ENCODE peak calls at places on chromosomes 11 and 22, in four cellular contexts. K is K562, Y is HepG2, S is GM12878. D is an unnamed sample.

GRCh38 chr11:120147094-120147949 is 9.4 kb upstream of the TRIM29 start:
- DNase-seq in K (no peak), Y (no peak), S (no peak), D (no peak)

GRCh38 chr11:131295986-131296385 is 74.4 kb upstream of the NTM start:
- DNase-seq in K (no peak), Y (no peak), S (no peak), D (no peak)

GRCh38 chr22:28009272-28009827 is 90.3 kb upstream of the PITPNB start:
- DNase-seq in Y (peak), S (peak), K (peak), D (peak)

GRCh38 chr22:42697542-42698013 is 23.1 kb downstream of the A4GALT start:
- DNase-seq in S (no peak), K (no peak), Y (peak), D (no peak)

GRCh38 chr22:25377699-25378098 is 158.3 kb downstream of the CRYBB2 start:
- DNase-seq in S (no peak), Y (no peak), K (no peak), D (no peak)

GRCh38 chr22:24095816-24096215 is 84.7 kb downstream of the CABIN1 start:
- DNase-seq in S (no peak), Y (no peak), K (no peak), D (no peak)

GRCh38 chr11:58923300-58923788 is 15.9 kb upstream of the GLYATL1 start:
- DNase-seq in S (no peak), Y (peak), K (peak), D (peak)

GRCh38 chr11:32414925-32415324 is 20.4 kb downstream of the WT1 start:
- DNase-seq in Y (no peak), K (no peak), S (no peak), D (no peak)

GRCh38 chr11:61342207-61342803 is 9.3 kb downstream of the TKFC start:
- DNase-seq in S (no peak), Y (no peak), K (peak), D (no peak)

GRCh38 chr11:116852261-116853125 is 15.1 kb upstream of the APOA1 start:
- DNase-seq in K (no peak), S (no peak), Y (no peak), D (no peak)

GRCh38 chr11:61972796-61973602 is 5.6 kb upstream of the FTH1 start:
- DNase-seq in S (no peak), K (no peak), Y (peak), D (no peak)

GRCh38 chr11:60946601-60947265 is 5.2 kb downstream of the SLC15A3 start:
- DNase-seq in S (no peak), K (no peak), Y (no peak), D (no peak)

GRCh38 chr11:12756101-12756500 is 81.9 kb downstream of the TEAD1 start:
- DNase-seq in Y (no peak), S (no peak), K (no peak), D (no peak)

GRCh38 chr11:41113160-41113559 is 346.3 kb downstream of the LRRC4C start:
- DNase-seq in Y (no peak), S (no peak), K (no peak), D (no peak)

GRCh38 chr22:31400023-31400397 is 606 bp downstream of the DRG1 start:
- DNase-seq in S (no peak), Y (no peak), K (no peak), D (no peak)

GRCh38 chr11:128453444-128454336 is 133.7 kb downstream of the ETS1 start:
- DNase-seq in Y (no peak), S (no peak), K (no peak), D (no peak)

GRCh38 chr11:24239016-24239720 is 257.7 kb upstream of the LUZP2 start:
- DNase-seq in K (no peak), S (no peak), Y (no peak), D (no peak)

GRCh38 chr11:9982796-9983579 is 311.0 kb downstream of the SBF2 start:
- DNase-seq in Y (peak), S (no peak), K (peak), D (peak)
- TF ChIP-seq CTCF in Y (peak), S (no peak), K (no peak), D (no peak)

GRCh38 chr22:20079745-20080444 is at the start of gene DGCR8:
- DNase-seq in S (peak), K (peak), Y (peak), D (peak)

GRCh38 chr22:20083157-20083890 is 3.3 kb downstream of the DGCR8 start:
- DNase-seq in Y (no peak), S (no peak), K (no peak), D (no peak)

GRCh38 chr22:20080445-20080775 is 369 bp downstream of the DGCR8 start:
- DNase-seq in K (peak), S (no peak), Y (peak), D (peak)

GRCh38 chr22:20083891-20084546 is 4.0 kb downstream of the DGCR8 start:
- DNase-seq in K (no peak), Y (no peak), S (no peak), D (no peak)

DNA sequence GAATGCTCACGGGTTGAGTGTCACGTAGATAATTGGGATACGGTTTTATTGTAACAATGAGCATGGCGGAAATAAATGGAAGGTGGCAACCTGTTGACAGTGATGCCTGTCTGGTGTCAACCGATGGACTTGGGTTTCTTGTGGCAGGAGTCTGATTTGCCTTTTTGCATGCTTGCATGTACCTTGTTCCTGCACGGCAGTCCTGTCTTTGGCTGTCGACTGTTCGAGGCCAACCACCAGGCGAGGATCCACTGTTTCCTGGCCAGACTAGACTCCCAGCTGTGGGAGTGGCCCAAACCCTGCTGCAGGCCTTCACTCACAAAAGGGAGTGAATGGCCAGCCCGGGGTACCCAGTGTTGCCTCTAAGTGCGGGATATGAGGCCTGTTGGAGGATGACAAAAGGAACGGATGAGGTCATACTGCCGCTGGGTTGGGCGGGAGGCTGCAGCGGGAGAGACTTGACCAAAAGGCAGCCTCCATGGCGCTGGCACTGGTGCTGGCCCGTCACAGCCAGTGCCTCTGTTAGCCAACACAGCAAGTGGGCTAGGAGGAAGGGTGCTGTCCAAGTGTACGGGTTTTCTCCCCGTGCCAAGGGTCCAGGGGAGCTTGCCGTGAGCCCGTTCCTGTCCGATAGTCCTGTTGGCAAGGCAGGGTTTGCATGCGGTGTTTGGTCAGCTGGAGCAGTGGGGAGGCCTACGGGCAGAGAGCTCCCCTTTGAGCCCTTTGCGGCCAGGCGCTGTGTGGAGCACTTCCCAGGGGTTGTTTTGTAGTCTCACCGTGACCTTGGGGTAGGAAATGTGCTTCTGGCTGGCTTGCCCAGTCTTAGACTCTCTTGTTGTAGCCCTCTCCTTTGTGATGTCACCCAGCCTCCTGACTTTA is 974 bp downstream of the DGCR8 start:
- DNase-seq in S (no peak), Y (peak), K (peak), D (no peak)
- TF ChIP-seq NR2C2 in S (no peak), Y (no peak), K (no peak), D (no peak)

GRCh38 chr22:46994265-46994664 is 231.8 kb downstream of the TBC1D22A start:
- DNase-seq in Y (no peak), S (no peak), K (no peak), D (no peak)
- TF ChIP-seq ATF2 in Y (no peak), S (no peak), K (no peak), D (no peak)

GRCh38 chr22:29912141-29912540 is 29.2 kb downstream of the MTMR3 start:
- DNase-seq in Y (no peak), K (no peak), S (no peak), D (no peak)

GRCh38 chr22:29916007-29916544 is 33.1 kb downstream of the MTMR3 start:
- DNase-seq in K (no peak), Y (no peak), S (no peak), D (no peak)

GRCh38 chr22:29914991-29915390 is 32.0 kb downstream of the MTMR3 start:
- DNase-seq in K (no peak), S (no peak), Y (no peak), D (no peak)

GRCh38 chr22:29912605-29913398 is 29.8 kb downstream of the MTMR3 start:
- DNase-seq in Y (no peak), K (no peak), S (no peak), D (no peak)

DNA sequence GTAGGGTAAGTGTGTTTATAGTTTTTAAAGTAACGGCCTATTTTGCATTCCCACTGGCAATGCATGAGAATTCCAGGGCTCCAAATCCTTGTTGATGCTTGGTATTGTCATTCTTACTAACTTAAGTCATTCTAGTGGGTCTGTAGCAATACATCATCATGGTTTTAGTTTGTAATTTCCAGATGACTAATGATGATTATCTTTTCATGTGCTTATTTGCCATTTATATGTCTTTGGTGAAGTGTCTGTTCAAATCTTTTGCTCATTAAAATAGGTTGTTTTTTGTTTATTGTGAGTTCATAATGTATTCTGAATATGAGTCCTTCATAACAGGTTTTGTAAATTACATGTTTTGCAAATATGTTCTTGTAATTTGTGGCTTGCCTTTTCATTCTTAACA is 31.2 kb downstream of the MTMR3 start:
- DNase-seq in Y (no peak), S (no peak), K (no peak), D (no peak)
- TF ChIP-seq CTCF in Y (no peak), S (no peak), K (no peak), D (no peak)

GRCh38 chr22:19823191-19823590 is 31.5 kb downstream of the GNB1L start:
- DNase-seq in Y (no peak), K (no peak), S (no peak), D (no peak)

GRCh38 chr22:19819911-19820879 is 34.5 kb downstream of the GNB1L start:
- DNase-seq in S (no peak), K (no peak), Y (no peak), D (no peak)

GRCh38 chr22:19822301-19823117 is 32.2 kb downstream of the GNB1L start:
- DNase-seq in Y (no peak), S (no peak), K (no peak), D (no peak)

GRCh38 chr22:19820880-19821522 is 33.7 kb downstream of the GNB1L start:
- DNase-seq in K (no peak), S (no peak), Y (no peak), D (no peak)

GRCh38 chr22:19821523-19822300 is 33.0 kb downstream of the GNB1L start:
- DNase-seq in Y (no peak), K (no peak), S (no peak), D (no peak)
- TF ChIP-seq NR2C2 in Y (no peak), K (no peak), S (no peak), D (no peak)

GRCh38 chr11:126628450-126628789 is 272.9 kb downstream of the ST3GAL4 start:
- DNase-seq in K (no peak), S (no peak), Y (no peak), D (no peak)
- TF ChIP-seq ATF2 in K (no peak), S (no peak), Y (no peak), D (no peak)

DNA sequence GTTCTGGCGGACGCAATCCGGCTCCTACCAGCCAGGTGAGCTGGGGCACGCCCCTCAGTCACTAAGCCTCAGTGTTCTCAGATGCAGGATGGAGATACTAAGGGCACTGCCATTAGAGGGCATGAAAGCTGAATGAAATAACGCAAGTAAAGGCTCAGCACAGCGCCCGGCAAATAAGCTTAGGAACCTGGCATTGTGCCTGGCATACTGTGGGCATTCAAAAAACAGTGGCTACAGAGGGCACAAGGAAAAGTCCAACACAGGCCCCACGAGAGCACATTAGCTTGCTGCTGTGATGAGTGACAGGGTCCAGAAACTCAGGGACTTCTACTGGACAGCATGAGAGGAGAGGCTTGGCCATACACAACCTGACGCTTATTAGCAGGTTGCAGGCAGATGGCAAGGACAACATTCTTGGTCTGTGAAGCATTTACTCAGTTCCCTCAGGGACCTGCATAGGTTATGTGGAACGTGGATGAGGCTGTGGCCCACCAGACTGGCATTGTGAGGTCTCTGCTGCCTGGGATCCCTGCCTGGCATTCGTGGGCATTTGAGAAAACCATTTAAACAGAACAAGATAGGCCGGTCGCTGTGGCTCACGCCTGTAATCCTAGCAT is 12.2 kb downstream of the TXN2 start:
- DNase-seq in S (no peak), K (no peak), Y (no peak), D (no peak)
- TF ChIP-seq CTCF in S (no peak), K (no peak), Y (no peak), D (no peak)

GRCh38 chr11:6962673-6963072 is 36.4 kb downstream of the ZNF215 start:
- DNase-seq in Y (no peak), K (no peak), S (no peak), D (no peak)
- TF ChIP-seq NR2C2 in Y (no peak), K (no peak), S (no peak), D (no peak)

GRCh38 chr11:122983438-122984185 is 2.0 kb upstream of the BSX start:
- DNase-seq in Y (no peak), K (no peak), S (no peak), D (peak)
- TF ChIP-seq ATF2 in Y (no peak), K (no peak), S (no peak), D (no peak)

GRCh38 chr11:75403037-75403436 is 3.7 kb downstream of the RPS3 start:
- DNase-seq in K (no peak), S (no peak), Y (no peak), D (no peak)

GRCh38 chr11:75402002-75402773 is 2.9 kb downstream of the RPS3 start:
- DNase-seq in S (no peak), K (no peak), Y (no peak), D (no peak)

GRCh38 chr11:75398906-75399305 is 412 bp upstream of the RPS3 start:
- DNase-seq in Y (no peak), S (no peak), K (no peak), D (no peak)

GRCh38 chr11:75400110-75400865 is 970 bp downstream of the RPS3 start:
- DNase-seq in K (no peak), S (no peak), Y (peak), D (no peak)

GRCh38 chr11:75399344-75400109 is at the start of gene RPS3:
- DNase-seq in S (peak), Y (peak), K (peak), D (peak)
- TF ChIP-seq CTCF in S (peak), Y (peak), K (no peak), D (no peak)